ENCODE peak calls at places on chromosomes 11 and 22, in seven cellular contexts. K, V, S, U, C, F and N are unnamed samples.

GRCh38 chr11:130601141-130601540 is 152.7 kb downstream of the ADAMTS15 start:
- DNase-seq in C (peak), V (no peak), F (peak), S (no peak), U (no peak), K (peak), N (no peak)

GRCh38 chr11:45556851-45557707 is 108.3 kb downstream of the CHST1 start:
- DNase-seq in K (peak), U (no peak), S (no peak), F (no peak), V (no peak), C (no peak), N (no peak)

GRCh38 chr11:43955381-43956118 is 13.1 kb downstream of the C11orf96 start:
- DNase-seq in V (no peak), U (no peak), C (no peak), S (no peak), K (peak), F (peak), N (no peak)

GRCh38 chr11:117911694-117912093 is 17.5 kb downstream of the TMPRSS13 start:
- DNase-seq in K (no peak), U (no peak), C (no peak), V (no peak), S (no peak), F (peak), N (no peak)

GRCh38 chr11:19244084-19244483 is 3.3 kb upstream of the E2F8 start:
- DNase-seq in K (no peak), S (no peak), C (no peak), U (no peak), F (no peak), V (no peak), N (no peak)

GRCh38 chr11:199004-199581 is 6.2 kb downstream of the SCGB1C1 start:
- DNase-seq in F (peak), U (no peak), C (peak), S (no peak), K (no peak), V (no peak), N (no peak)

GRCh38 chr11:111960916-111961315 is 23.8 kb downstream of the DIXDC1 start:
- DNase-seq in U (no peak), F (no peak), K (peak), S (no peak), V (no peak), C (no peak), N (no peak)

GRCh38 chr22:23270212-23270733 is 90.0 kb downstream of the BCR start:
- DNase-seq in S (no peak), F (no peak), C (no peak), V (no peak), K (no peak), U (no peak), N (no peak)

GRCh38 chr11:101458161-101458560 is 125.6 kb downstream of the TRPC6 start:
- DNase-seq in V (no peak), K (peak), U (no peak), F (no peak), S (no peak), C (no peak), N (no peak)

GRCh38 chr22:41445171-41446056 is 1.2 kb downstream of the TOB2 start:
- DNase-seq in V (no peak), S (no peak), K (no peak), F (no peak), U (no peak), C (peak), N (no peak)

GRCh38 chr11:129331217-129331616 is 44.4 kb upstream of the BARX2 start:
- DNase-seq in S (no peak), U (no peak), V (no peak), F (no peak), C (no peak), K (peak), N (no peak)

GRCh38 chr11:61688368-61689163 is 8.4 kb downstream of the DAGLA start:
- DNase-seq in K (peak), V (no peak), U (no peak), C (no peak), F (peak), S (no peak), N (no peak)

GRCh38 chr11:12131943-12132789 is 21.8 kb downstream of the MICAL2 start:
- DNase-seq in V (no peak), K (no peak), C (no peak), S (no peak), U (no peak), F (no peak), N (no peak)

GRCh38 chr11:95089620-95090542 is at the start of gene ENDOD1:
- DNase-seq in F (peak), S (peak), U (peak), V (peak), C (peak), K (peak), N (peak)

GRCh38 chr11:130840683-130841082 is 75.6 kb downstream of the SNX19 start:
- DNase-seq in F (no peak), V (no peak), C (no peak), K (no peak), S (no peak), U (no peak), N (no peak)

GRCh38 chr11:132125855-132126841 is 755.7 kb downstream of the NTM start:
- DNase-seq in U (peak), K (peak), S (no peak), F (no peak), C (peak), V (no peak), N (no peak)

GRCh38 chr22:30390974-30391691 is 3.9 kb upstream of the RNF215 start:
- DNase-seq in V (peak), F (no peak), U (peak), S (peak), K (peak), C (peak), N (no peak)

GRCh38 chr11:92048415-92048814 is 176.2 kb upstream of the FAT3 start:
- DNase-seq in V (no peak), U (no peak), F (no peak), S (no peak), C (no peak), K (peak), N (peak)

GRCh38 chr11:84714316-84714780 is 912.8 kb downstream of the DLG2 start:
- DNase-seq in F (no peak), S (peak), U (peak), K (peak), V (peak), C (peak), N (peak)

GRCh38 chr22:42676059-42676607 is 26.9 kb upstream of the CYB5R3 start:
- DNase-seq in S (no peak), U (no peak), K (no peak), C (no peak), V (no peak), F (no peak), N (no peak)

GRCh38 chr11:12244156-12244555 is 133.2 kb upstream of the PARVA start:
- DNase-seq in F (no peak), C (no peak), S (no peak), K (no peak), V (no peak), U (no peak), N (no peak)

GRCh38 chr11:115345840-115346239 is 158.4 kb downstream of the CADM1 start:
- DNase-seq in V (no peak), K (no peak), U (no peak), F (no peak), C (no peak), S (no peak), N (no peak)

GRCh38 chr11:133619973-133620372 is 87.7 kb upstream of the OPCML start:
- DNase-seq in U (no peak), C (peak), F (no peak), K (no peak), S (no peak), V (no peak), N (no peak)

GRCh38 chr22:17423616-17424015 is 54.4 kb downstream of the CECR2 start:
- DNase-seq in C (no peak), K (no peak), F (no peak), V (no peak), S (no peak), U (no peak), N (no peak)

GRCh38 chr11:32154275-32154674 is 63.4 kb downstream of the RCN1 start:
- DNase-seq in U (no peak), F (no peak), V (no peak), K (peak), S (no peak), C (no peak), N (no peak)

GRCh38 chr11:2655834-2656622 is 43.8 kb downstream of the KCNQ1OT1 start:
- DNase-seq in C (no peak), F (no peak), U (no peak), S (no peak), V (no peak), K (peak), N (no peak)

GRCh38 chr11:109424893-109425292 is 2.9 kb downstream of the C11orf87 start:
- DNase-seq in F (no peak), U (peak), C (peak), S (peak), K (no peak), V (no peak), N (peak)

GRCh38 chr11:40445391-40445790 is 1014.1 kb downstream of the LRRC4C start:
- DNase-seq in U (no peak), V (no peak), K (peak), C (no peak), F (no peak), S (no peak), N (no peak)

GRCh38 chr11:63998558-63999348 is 12.5 kb downstream of the OTUB1 start:
- DNase-seq in S (no peak), K (no peak), C (peak), V (no peak), F (no peak), U (peak), N (no peak)

GRCh38 chr11:103806130-103806900 is 230.1 kb upstream of the DDI1 start:
- DNase-seq in K (peak), U (no peak), F (no peak), S (no peak), V (peak), C (no peak), N (no peak)

GRCh38 chr11:117199061-117199915 is at the start of gene TAGLN:
- DNase-seq in K (peak), S (no peak), F (peak), U (peak), C (peak), V (no peak), N (peak)

GRCh38 chr11:30414283-30414682 is 91.4 kb downstream of the ARL14EP start:
- DNase-seq in F (no peak), S (no peak), C (no peak), V (no peak), U (no peak), K (no peak), N (no peak)

GRCh38 chr11:7501251-7501650 is 12.5 kb upstream of the PPFIBP2 start:
- DNase-seq in S (no peak), F (no peak), K (no peak), C (no peak), U (no peak), V (no peak), N (no peak)

GRCh38 chr11:93444671-93445073 is 98.5 kb downstream of the SMCO4 start:
- DNase-seq in U (peak), V (no peak), S (peak), F (no peak), C (peak), K (peak), N (peak)

GRCh38 chr11:132119573-132119972 is 749.2 kb downstream of the NTM start:
- DNase-seq in S (no peak), F (no peak), C (no peak), K (no peak), U (no peak), V (no peak), N (no peak)

GRCh38 chr11:134971381-134971780 is 559.3 kb upstream of the B3GAT1 start:
- DNase-seq in S (no peak), C (peak), V (no peak), U (no peak), F (no peak), K (no peak), N (no peak)

GRCh38 chr22:36351921-36352774 is 35.6 kb downstream of the MYH9 start:
- DNase-seq in C (no peak), K (peak), F (peak), U (no peak), V (no peak), S (no peak), N (no peak)

GRCh38 chr22:36349726-36350125 is 38.0 kb downstream of the MYH9 start:
- DNase-seq in K (peak), V (no peak), C (no peak), U (no peak), F (no peak), S (no peak), N (no peak)

GRCh38 chr22:36348760-36349159 is 39.0 kb downstream of the MYH9 start:
- DNase-seq in K (no peak), C (no peak), S (no peak), F (peak), U (no peak), V (no peak), N (no peak)

GRCh38 chr22:36352775-36353507 is 34.8 kb downstream of the MYH9 start:
- DNase-seq in F (peak), C (no peak), S (peak), V (no peak), K (peak), U (no peak), N (no peak)

DNA sequence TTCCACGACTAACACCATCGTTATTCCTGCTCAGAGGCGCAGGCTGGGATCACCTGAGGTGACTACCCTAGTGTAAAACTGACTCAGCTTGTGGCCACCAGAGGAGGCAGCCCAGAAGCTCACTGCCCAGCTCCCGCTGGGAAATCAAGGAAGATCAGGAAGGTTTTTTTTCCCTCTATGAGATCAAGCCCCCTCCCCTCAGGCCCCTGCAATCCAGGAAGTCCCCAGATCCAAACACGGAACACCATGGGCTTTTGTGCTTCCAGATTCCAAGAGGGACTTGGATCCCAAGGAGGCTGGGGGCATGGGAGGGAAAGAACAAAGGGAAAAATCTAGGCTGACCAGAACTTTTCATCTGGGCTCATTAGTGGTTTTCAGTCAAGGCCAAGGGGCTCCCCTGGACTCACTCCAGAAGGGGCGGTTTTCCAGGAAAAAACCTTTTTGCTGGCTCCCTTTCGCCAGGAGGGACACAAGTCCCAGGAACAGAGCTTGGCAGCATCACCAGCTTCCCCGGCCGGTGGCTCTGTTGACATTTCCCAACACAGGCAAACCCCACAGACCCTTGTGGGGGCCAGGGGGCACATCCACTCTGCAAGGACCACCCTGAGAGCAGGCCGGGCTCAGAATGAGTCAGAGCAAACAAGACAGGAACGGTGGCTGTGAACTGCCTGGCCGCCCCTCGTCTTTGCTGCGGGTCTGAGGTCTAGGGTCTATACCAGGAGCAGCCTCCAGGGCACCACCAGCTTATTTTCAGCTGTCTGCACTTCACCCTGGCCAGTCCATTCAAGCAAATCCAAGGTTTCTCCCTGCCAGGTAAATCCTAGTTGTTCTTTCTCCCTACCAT is 36.8 kb downstream of the MYH9 start:
- DNase-seq in U (no peak), C (no peak), S (peak), K (peak), V (peak), F (peak), N (no peak)
- TF ChIP-seq CTCF in U (peak), C (no peak), S (peak), K (peak), V (no peak), F (no peak), N (no peak)

GRCh38 chr11:59221438-59221837 is 8.7 kb upstream of the MPEG1 start:
- DNase-seq in C (no peak), K (peak), V (no peak), F (no peak), U (no peak), S (no peak), N (no peak)
- TF ChIP-seq CTCF in C (no peak), K (peak), V (no peak), F (no peak), U (no peak), S (no peak), N (no peak)

GRCh38 chr22:32331236-32331917 is 26.3 kb upstream of the RFPL3 start:
- DNase-seq in K (no peak), U (no peak), S (no peak), C (peak), F (peak), V (no peak), N (no peak)

GRCh38 chr22:32333769-32334639 is 23.7 kb upstream of the RFPL3 start:
- DNase-seq in U (no peak), S (no peak), C (peak), K (no peak), V (no peak), F (peak), N (no peak)

GRCh38 chr22:32334640-32335365 is 22.9 kb upstream of the RFPL3 start:
- DNase-seq in C (peak), K (peak), U (no peak), V (no peak), S (no peak), F (peak), N (no peak)

GRCh38 chr22:32331918-32332725 is 25.5 kb upstream of the RFPL3 start:
- DNase-seq in C (peak), S (no peak), U (no peak), K (no peak), V (no peak), F (peak), N (no peak)

GRCh38 chr22:32333141-32333768 is 24.4 kb upstream of the RFPL3 start:
- DNase-seq in V (no peak), S (no peak), C (peak), K (no peak), U (no peak), F (peak), N (no peak)
- TF ChIP-seq CTCF in V (no peak), S (no peak), C (no peak), K (no peak), U (no peak), F (no peak), N (no peak)

GRCh38 chr22:37626144-37626543 is 13.3 kb upstream of the SH3BP1 start:
- DNase-seq in K (no peak), F (no peak), S (no peak), U (no peak), C (no peak), V (no peak), N (no peak)
- TF ChIP-seq CTCF in K (no peak), F (no peak), S (no peak), U (no peak), C (no peak), V (no peak), N (no peak)

GRCh38 chr22:46596032-46596441 is 24.1 kb upstream of the GRAMD4 start:
- DNase-seq in K (peak), F (no peak), V (no peak), C (no peak), S (no peak), U (no peak), N (peak)

GRCh38 chr22:46594947-46595298 is 25.3 kb upstream of the GRAMD4 start:
- DNase-seq in S (no peak), C (no peak), K (no peak), U (no peak), F (no peak), V (no peak), N (no peak)

GRCh38 chr22:46595545-46595944 is 24.6 kb upstream of the GRAMD4 start:
- DNase-seq in F (no peak), K (no peak), C (no peak), S (no peak), V (no peak), U (no peak), N (no peak)

GRCh38 chr22:46598224-46598623 is 22.0 kb upstream of the GRAMD4 start:
- DNase-seq in S (no peak), C (no peak), K (no peak), F (no peak), U (no peak), V (no peak), N (no peak)

GRCh38 chr22:46596819-46597218 is 23.4 kb upstream of the GRAMD4 start:
- DNase-seq in K (no peak), C (no peak), U (no peak), V (no peak), F (no peak), S (peak), N (peak)
- TF ChIP-seq CTCF in K (no peak), C (peak), U (no peak), V (no peak), F (no peak), S (peak), N (no peak)

DNA sequence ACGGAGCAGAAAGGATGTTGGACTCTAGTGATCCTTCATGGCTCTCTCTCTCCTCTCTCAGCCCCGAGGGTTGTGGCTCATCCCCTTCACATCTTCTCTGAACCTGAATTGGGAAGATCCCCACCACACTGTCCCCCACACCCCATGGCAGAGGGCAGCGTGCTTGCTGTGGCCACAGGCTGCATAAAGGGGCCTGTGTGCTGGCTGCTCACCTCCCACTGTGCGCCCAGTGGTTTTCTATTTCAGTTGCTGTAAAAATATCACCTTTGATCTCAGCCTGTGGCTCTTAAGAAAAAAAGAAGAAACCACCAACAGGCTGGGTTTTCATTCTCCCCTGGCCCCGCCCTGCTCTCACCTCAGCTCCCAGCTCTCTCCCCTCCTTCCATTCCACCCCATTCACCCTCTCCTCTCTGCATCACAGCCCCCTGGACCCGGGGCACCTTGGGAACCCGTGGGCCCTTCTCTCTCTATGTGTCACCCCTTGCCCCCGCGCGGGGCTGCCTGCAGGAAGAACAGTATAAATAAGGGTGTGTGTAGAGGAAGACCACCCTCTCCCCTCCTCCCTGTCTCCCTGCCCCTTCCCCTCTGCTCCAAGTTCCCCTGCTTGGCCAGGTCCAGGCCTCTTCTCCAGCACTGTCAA is 25.8 kb upstream of the WNT11 start:
- DNase-seq in K (no peak), U (no peak), V (no peak), F (no peak), S (no peak), C (no peak), N (no peak)
- TF ChIP-seq CTCF in K (no peak), U (no peak), V (no peak), F (no peak), S (no peak), C (no peak), N (no peak)

GRCh38 chr22:24427500-24428164 is at the start of gene ADORA2A:
- DNase-seq in C (no peak), V (no peak), F (no peak), U (no peak), S (no peak), K (no peak), N (no peak)
- TF ChIP-seq CTCF in C (no peak), V (no peak), F (no peak), U (no peak), S (no peak), K (no peak), N (no peak)

DNA sequence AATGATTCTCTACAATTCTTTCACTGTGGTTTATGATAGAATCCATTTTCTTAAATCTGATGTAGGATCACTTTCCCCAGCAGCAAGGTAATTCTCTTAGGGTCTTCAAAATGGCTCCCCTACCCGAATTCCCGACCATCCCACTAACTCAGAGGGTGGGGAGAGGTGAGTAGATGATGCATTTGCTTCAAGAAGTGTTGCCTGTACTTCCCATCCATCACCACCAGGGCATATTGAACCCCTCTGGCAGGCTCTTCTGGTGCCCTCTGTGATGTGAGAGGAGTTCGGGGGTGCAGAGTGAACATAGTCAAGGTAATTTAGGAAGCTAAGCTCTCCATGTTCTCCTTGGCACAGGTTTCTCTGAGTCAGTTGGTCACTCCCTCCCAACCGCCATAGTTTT is 52.3 kb downstream of the ZNRF3 start:
- DNase-seq in V (no peak), S (no peak), U (no peak), F (no peak), K (no peak), C (no peak), N (no peak)
- TF ChIP-seq CTCF in V (no peak), S (peak), U (peak), F (no peak), K (peak), C (peak), N (peak)